ENCODE peak calls at places on chromosome 3, in seven cellular contexts. One of them, this sample, is unnamed.

GRCh38 chr3:129118745-129119144 is 2.9 kb downstream of the RAB43 start:
- DNase-seq in breast epithelium: no peak
- DNase-seq in HS-5: no peak
- DNase-seq in NCI-H774: no peak
- DNase-seq in EL: no peak
- DNase-seq in activated CD8-positive, alpha-beta memory T cell treated with anti-CD3 and anti-CD28 coated beads, Interleukin-2, amount 10 ng/mL, durations not matched to agents 7 days and 5 days: peak
- DNase-seq in lower lobe of right lung: no peak
- DNase-seq in this sample: no peak

GRCh38 chr3:150739200-150739863 is 23.6 kb downstream of the SIAH2 start:
- DNase-seq in breast epithelium: no peak
- DNase-seq in HS-5: no peak
- DNase-seq in NCI-H774: no peak
- DNase-seq in EL: no peak
- DNase-seq in activated CD8-positive, alpha-beta memory T cell treated with anti-CD3 and anti-CD28 coated beads, Interleukin-2, amount 10 ng/mL, durations not matched to agents 7 days and 5 days: no peak
- DNase-seq in lower lobe of right lung: no peak
- DNase-seq in this sample: no peak

GRCh38 chr3:69161587-69162196 is 39.3 kb upstream of the LMOD3 start:
- DNase-seq in breast epithelium: no peak
- DNase-seq in HS-5: peak
- DNase-seq in NCI-H774: peak
- DNase-seq in EL: peak
- DNase-seq in activated CD8-positive, alpha-beta memory T cell treated with anti-CD3 and anti-CD28 coated beads, Interleukin-2, amount 10 ng/mL, durations not matched to agents 7 days and 5 days: peak
- DNase-seq in lower lobe of right lung: no peak
- DNase-seq in this sample: no peak

GRCh38 chr3:136891934-136892855 is 30.2 kb downstream of the NCK1 start:
- DNase-seq in breast epithelium: no peak
- DNase-seq in HS-5: no peak
- DNase-seq in NCI-H774: no peak
- DNase-seq in EL: no peak
- DNase-seq in activated CD8-positive, alpha-beta memory T cell treated with anti-CD3 and anti-CD28 coated beads, Interleukin-2, amount 10 ng/mL, durations not matched to agents 7 days and 5 days: no peak
- DNase-seq in lower lobe of right lung: no peak
- DNase-seq in this sample: no peak

GRCh38 chr3:134640872-134641470 is 9.9 kb downstream of the KY start:
- DNase-seq in breast epithelium: no peak
- DNase-seq in HS-5: no peak
- DNase-seq in NCI-H774: no peak
- DNase-seq in EL: peak
- DNase-seq in activated CD8-positive, alpha-beta memory T cell treated with anti-CD3 and anti-CD28 coated beads, Interleukin-2, amount 10 ng/mL, durations not matched to agents 7 days and 5 days: no peak
- DNase-seq in lower lobe of right lung: no peak
- DNase-seq in this sample: no peak

GRCh38 chr3:157263027-157263426 is 103.1 kb upstream of the CCNL1 start:
- DNase-seq in breast epithelium: no peak
- DNase-seq in HS-5: no peak
- DNase-seq in NCI-H774: no peak
- DNase-seq in EL: no peak
- DNase-seq in activated CD8-positive, alpha-beta memory T cell treated with anti-CD3 and anti-CD28 coated beads, Interleukin-2, amount 10 ng/mL, durations not matched to agents 7 days and 5 days: no peak
- DNase-seq in lower lobe of right lung: no peak
- DNase-seq in this sample: no peak

GRCh38 chr3:120741837-120742197 is 499 bp downstream of the RABL3 start:
- DNase-seq in breast epithelium: no peak
- DNase-seq in HS-5: peak
- DNase-seq in NCI-H774: no peak
- DNase-seq in EL: peak
- DNase-seq in activated CD8-positive, alpha-beta memory T cell treated with anti-CD3 and anti-CD28 coated beads, Interleukin-2, amount 10 ng/mL, durations not matched to agents 7 days and 5 days: no peak
- DNase-seq in lower lobe of right lung: no peak
- DNase-seq in this sample: no peak

GRCh38 chr3:45026038-45026437 is at the start of gene CLEC3B:
- DNase-seq in breast epithelium: no peak
- DNase-seq in HS-5: no peak
- DNase-seq in NCI-H774: no peak
- DNase-seq in EL: peak
- DNase-seq in activated CD8-positive, alpha-beta memory T cell treated with anti-CD3 and anti-CD28 coated beads, Interleukin-2, amount 10 ng/mL, durations not matched to agents 7 days and 5 days: no peak
- DNase-seq in lower lobe of right lung: peak
- DNase-seq in this sample: peak

GRCh38 chr3:15768421-15769255 is 29.1 kb downstream of the ANKRD28 start:
- DNase-seq in breast epithelium: no peak
- DNase-seq in HS-5: peak
- DNase-seq in NCI-H774: peak
- DNase-seq in EL: peak
- DNase-seq in activated CD8-positive, alpha-beta memory T cell treated with anti-CD3 and anti-CD28 coated beads, Interleukin-2, amount 10 ng/mL, durations not matched to agents 7 days and 5 days: no peak
- DNase-seq in lower lobe of right lung: peak
- DNase-seq in this sample: no peak

GRCh38 chr3:171420667-171421066 is 39.5 kb downstream of the TNIK start:
- DNase-seq in breast epithelium: no peak
- DNase-seq in HS-5: no peak
- DNase-seq in NCI-H774: no peak
- DNase-seq in EL: no peak
- DNase-seq in activated CD8-positive, alpha-beta memory T cell treated with anti-CD3 and anti-CD28 coated beads, Interleukin-2, amount 10 ng/mL, durations not matched to agents 7 days and 5 days: no peak
- DNase-seq in lower lobe of right lung: no peak
- DNase-seq in this sample: no peak

GRCh38 chr3:24596626-24597025 is 102.0 kb upstream of the THRB start:
- DNase-seq in breast epithelium: no peak
- DNase-seq in HS-5: no peak
- DNase-seq in NCI-H774: no peak
- DNase-seq in EL: no peak
- DNase-seq in activated CD8-positive, alpha-beta memory T cell treated with anti-CD3 and anti-CD28 coated beads, Interleukin-2, amount 10 ng/mL, durations not matched to agents 7 days and 5 days: no peak
- DNase-seq in lower lobe of right lung: no peak
- DNase-seq in this sample: no peak

GRCh38 chr3:133040696-133041523 is 2.7 kb downstream of the TMEM108 start:
- DNase-seq in breast epithelium: peak
- DNase-seq in HS-5: peak
- DNase-seq in NCI-H774: peak
- DNase-seq in EL: peak
- DNase-seq in activated CD8-positive, alpha-beta memory T cell treated with anti-CD3 and anti-CD28 coated beads, Interleukin-2, amount 10 ng/mL, durations not matched to agents 7 days and 5 days: peak
- DNase-seq in lower lobe of right lung: peak
- DNase-seq in this sample: no peak

GRCh38 chr3:174408310-174408709 is 450.8 kb upstream of the NAALADL2 start:
- DNase-seq in breast epithelium: no peak
- DNase-seq in HS-5: no peak
- DNase-seq in NCI-H774: no peak
- DNase-seq in EL: peak
- DNase-seq in activated CD8-positive, alpha-beta memory T cell treated with anti-CD3 and anti-CD28 coated beads, Interleukin-2, amount 10 ng/mL, durations not matched to agents 7 days and 5 days: no peak
- DNase-seq in lower lobe of right lung: no peak
- DNase-seq in this sample: peak

GRCh38 chr3:71266875-71267274 is 316.7 kb downstream of the FOXP1 start:
- DNase-seq in breast epithelium: no peak
- DNase-seq in HS-5: no peak
- DNase-seq in NCI-H774: no peak
- DNase-seq in EL: no peak
- DNase-seq in activated CD8-positive, alpha-beta memory T cell treated with anti-CD3 and anti-CD28 coated beads, Interleukin-2, amount 10 ng/mL, durations not matched to agents 7 days and 5 days: no peak
- DNase-seq in lower lobe of right lung: no peak
- DNase-seq in this sample: no peak